ENCODE peak calls at places on chromosomes 12 and 14, in four cellular contexts. One of them, this sample, is unnamed.
A peak's percentile ranks its signal among the peaks of the same experiment; 100 is the strongest.

GRCh38 chr12:79451988-79452387 is 238.8 kb downstream of the PAWR start:
- DNase-seq in mucosa of descending colon: peak; percentile 24
- DNase-seq in cardiac fibroblast: peak; percentile 95
- DNase-seq in astrocyte of the spinal cord: peak; percentile 96
- DNase-seq in this sample: peak; percentile 49

GRCh38 chr14:58598028-58598850 is 39.5 kb upstream of the DACT1 start:
- DNase-seq in astrocyte of the spinal cord: no peak
- DNase-seq in cardiac fibroblast: no peak
- DNase-seq in mucosa of descending colon: no peak
- DNase-seq in this sample: no peak

GRCh38 chr14:101228949-101229541 is 325.5 kb upstream of the RTL1 start:
- DNase-seq in cardiac fibroblast: no peak
- DNase-seq in mucosa of descending colon: no peak
- DNase-seq in astrocyte of the spinal cord: no peak
- DNase-seq in this sample: no peak

GRCh38 chr14:54177861-54178591 is 218.8 kb upstream of the CDKN3 start:
- DNase-seq in mucosa of descending colon: peak; percentile 12
- DNase-seq in cardiac fibroblast: no peak
- DNase-seq in astrocyte of the spinal cord: peak; percentile 63
- DNase-seq in this sample: no peak

GRCh38 chr12:109125791-109126190 is 9.4 kb downstream of the ACACB start:
- DNase-seq in astrocyte of the spinal cord: no peak
- DNase-seq in mucosa of descending colon: peak; percentile 58
- DNase-seq in cardiac fibroblast: no peak
- DNase-seq in this sample: no peak

GRCh38 chr14:22531451-22532344 is 57.3 kb downstream of the DAD1 start:
- DNase-seq in mucosa of descending colon: no peak
- DNase-seq in astrocyte of the spinal cord: no peak
- DNase-seq in cardiac fibroblast: no peak
- DNase-seq in this sample: no peak

GRCh38 chr14:73125169-73125588 is 11.1 kb upstream of the PSEN1 start:
- DNase-seq in mucosa of descending colon: no peak
- DNase-seq in cardiac fibroblast: no peak
- DNase-seq in astrocyte of the spinal cord: peak; percentile 14
- DNase-seq in this sample: no peak

GRCh38 chr12:52091061-52091460 is 11.6 kb downstream of the SMIM41 start:
- DNase-seq in astrocyte of the spinal cord: no peak
- DNase-seq in mucosa of descending colon: no peak
- DNase-seq in cardiac fibroblast: no peak
- DNase-seq in this sample: no peak

GRCh38 chr14:68140111-68140741 is 320.6 kb downstream of the RAD51B start:
- DNase-seq in mucosa of descending colon: peak; percentile 62
- DNase-seq in cardiac fibroblast: peak; percentile 98
- DNase-seq in astrocyte of the spinal cord: peak; percentile 97
- DNase-seq in this sample: peak; percentile 94

GRCh38 chr12:47881826-47882427 is 22.9 kb downstream of the VDR start:
- DNase-seq in mucosa of descending colon: peak; percentile 21
- DNase-seq in cardiac fibroblast: peak; percentile 99
- DNase-seq in astrocyte of the spinal cord: peak; percentile 94
- DNase-seq in this sample: peak; percentile 97

GRCh38 chr12:22986997-22987396 is 362.0 kb downstream of the ETNK1 start:
- DNase-seq in astrocyte of the spinal cord: no peak
- DNase-seq in cardiac fibroblast: peak; percentile 18
- DNase-seq in mucosa of descending colon: no peak
- DNase-seq in this sample: no peak

GRCh38 chr12:31366104-31366621 is 40.2 kb upstream of the SINHCAF start:
- DNase-seq in mucosa of descending colon: no peak
- DNase-seq in cardiac fibroblast: no peak
- DNase-seq in astrocyte of the spinal cord: no peak
- DNase-seq in this sample: no peak

GRCh38 chr12:31370645-31371620 is 45.0 kb upstream of the SINHCAF start:
- DNase-seq in mucosa of descending colon: peak; percentile 79
- DNase-seq in cardiac fibroblast: peak; percentile 25
- DNase-seq in astrocyte of the spinal cord: no peak
- DNase-seq in this sample: no peak

GRCh38 chr12:31368666-31369361 is 42.9 kb upstream of the SINHCAF start:
- DNase-seq in mucosa of descending colon: peak; percentile 36
- DNase-seq in cardiac fibroblast: peak; percentile 5
- DNase-seq in astrocyte of the spinal cord: no peak
- DNase-seq in this sample: no peak

GRCh38 chr12:31369712-31370521 is 44.0 kb upstream of the SINHCAF start:
- DNase-seq in cardiac fibroblast: peak; percentile 63
- DNase-seq in astrocyte of the spinal cord: peak; percentile 50
- DNase-seq in mucosa of descending colon: peak; percentile 70
- DNase-seq in this sample: peak; percentile 5
- H3K4me3 ChIP-seq in cardiac fibroblast: peak overlapping the region; percentile 21
- H3K4me3 ChIP-seq in astrocyte of the spinal cord: no peak overlapping the region
- H3K4me3 ChIP-seq in mucosa of descending colon: no peak overlapping the region
- H3K4me3 ChIP-seq in this sample: peak overlapping the region; percentile 16

DNA sequence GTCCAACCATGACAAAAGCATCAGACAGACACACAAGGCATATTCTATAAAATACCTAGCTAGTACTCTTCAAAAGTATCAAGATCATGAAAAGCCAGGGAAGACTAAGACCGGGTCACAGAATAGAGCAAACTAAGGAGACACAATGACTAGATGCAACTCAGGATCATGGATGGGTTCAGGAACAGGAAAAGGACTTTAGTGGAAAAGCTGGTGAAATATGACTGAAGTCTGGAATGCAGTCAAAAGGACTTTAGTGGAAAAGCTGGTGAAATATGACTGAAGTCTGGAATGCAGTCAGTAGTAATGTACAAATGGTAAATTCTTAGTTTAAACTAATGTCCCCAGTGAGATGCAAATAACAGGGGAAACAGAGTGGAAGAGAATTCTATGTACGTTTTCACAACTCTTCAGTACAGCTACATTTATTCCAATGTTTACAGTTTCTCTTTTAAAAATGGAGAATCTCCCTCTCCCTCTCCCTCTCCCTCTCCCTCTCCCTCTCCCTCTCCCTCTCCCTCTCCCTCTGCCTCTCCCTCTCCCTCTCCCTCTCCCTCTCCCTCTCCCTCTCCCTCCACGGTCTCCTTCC is 49.1 kb downstream of the ITPR2 start:
- DNase-seq in cardiac fibroblast: no peak
- DNase-seq in mucosa of descending colon: no peak
- DNase-seq in astrocyte of the spinal cord: no peak
- DNase-seq in this sample: no peak
- TF ChIP-seq CTCF in cardiac fibroblast: no peak
- TF ChIP-seq CTCF in mucosa of descending colon: no peak
- TF ChIP-seq CTCF in astrocyte of the spinal cord: no peak
- TF ChIP-seq CTCF in this sample: no peak

GRCh38 chr14:47674148-47674545 is 1.3 kb downstream of the MDGA2 start:
- DNase-seq in mucosa of descending colon: no peak
- DNase-seq in astrocyte of the spinal cord: peak; percentile 10
- DNase-seq in cardiac fibroblast: peak; percentile 0
- DNase-seq in this sample: no peak
- H3K4me3 ChIP-seq in mucosa of descending colon: no peak overlapping the region
- H3K4me3 ChIP-seq in astrocyte of the spinal cord: peak overlapping the region; percentile 10
- H3K4me3 ChIP-seq in cardiac fibroblast: no peak overlapping the region
- H3K4me3 ChIP-seq in this sample: no peak overlapping the region

GRCh38 chr12:132730353-132730752 is 19.7 kb downstream of the PGAM5 start:
- DNase-seq in mucosa of descending colon: no peak
- DNase-seq in cardiac fibroblast: no peak
- DNase-seq in astrocyte of the spinal cord: no peak
- DNase-seq in this sample: no peak

GRCh38 chr12:132724506-132725220 is 14.0 kb downstream of the PGAM5 start:
- DNase-seq in mucosa of descending colon: no peak
- DNase-seq in astrocyte of the spinal cord: no peak
- DNase-seq in cardiac fibroblast: no peak
- DNase-seq in this sample: no peak

GRCh38 chr12:132726386-132726785 is 15.7 kb downstream of the PGAM5 start:
- DNase-seq in mucosa of descending colon: no peak
- DNase-seq in astrocyte of the spinal cord: no peak
- DNase-seq in cardiac fibroblast: no peak
- DNase-seq in this sample: no peak

GRCh38 chr12:132729541-132730320 is 19.1 kb downstream of the PGAM5 start:
- DNase-seq in mucosa of descending colon: no peak
- DNase-seq in cardiac fibroblast: peak; percentile 31
- DNase-seq in astrocyte of the spinal cord: no peak
- DNase-seq in this sample: no peak

DNA sequence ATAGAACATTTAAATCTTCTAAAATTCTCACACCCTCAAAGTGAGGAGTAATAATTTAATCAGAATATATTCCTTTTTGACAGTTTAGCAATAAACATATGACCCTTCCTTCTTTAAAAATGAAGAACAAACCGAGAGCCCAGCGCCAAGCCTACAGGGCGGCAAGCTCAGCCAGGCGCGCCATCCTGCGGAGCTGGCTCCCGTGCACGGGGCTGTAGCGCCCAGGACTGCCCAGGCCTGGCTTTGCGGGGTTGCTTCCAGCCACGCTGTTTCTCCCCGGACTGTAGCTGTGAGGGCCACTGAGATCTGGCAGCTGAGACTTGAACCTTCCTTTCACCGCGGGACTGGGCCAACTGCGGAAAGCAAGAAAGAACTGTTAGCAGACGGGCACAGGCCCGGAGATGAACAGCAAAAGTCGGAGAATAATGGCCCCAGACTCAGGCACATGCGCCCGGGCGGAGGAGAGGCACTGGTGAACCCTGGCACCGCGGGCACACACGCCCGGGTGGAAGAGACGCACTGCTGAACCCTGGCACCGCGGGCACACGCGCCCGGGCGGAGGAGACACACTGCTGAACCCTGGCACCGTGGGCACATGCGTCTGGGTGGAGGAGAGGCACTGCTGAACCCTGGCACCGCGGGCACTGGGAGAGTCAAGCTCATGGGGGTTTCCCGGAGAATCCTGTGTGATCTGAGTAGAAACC is 16.6 kb downstream of the PGAM5 start:
- DNase-seq in cardiac fibroblast: no peak
- DNase-seq in mucosa of descending colon: no peak
- DNase-seq in astrocyte of the spinal cord: no peak
- DNase-seq in this sample: no peak
- TF ChIP-seq CTCF in cardiac fibroblast: no peak
- TF ChIP-seq CTCF in mucosa of descending colon: no peak
- TF ChIP-seq CTCF in astrocyte of the spinal cord: no peak
- TF ChIP-seq CTCF in this sample: no peak

GRCh38 chr14:104389326-104390220 is 190.0 kb upstream of the C14orf180 start:
- DNase-seq in astrocyte of the spinal cord: no peak
- DNase-seq in cardiac fibroblast: no peak
- DNase-seq in mucosa of descending colon: no peak
- DNase-seq in this sample: no peak
- H3K4me3 ChIP-seq in astrocyte of the spinal cord: no peak overlapping the region
- H3K4me3 ChIP-seq in cardiac fibroblast: no peak overlapping the region
- H3K4me3 ChIP-seq in mucosa of descending colon: no peak overlapping the region
- H3K4me3 ChIP-seq in this sample: no peak overlapping the region

GRCh38 chr12:50916292-50916691 is 36.1 kb upstream of the HIGD1C start:
- DNase-seq in mucosa of descending colon: no peak
- DNase-seq in astrocyte of the spinal cord: no peak
- DNase-seq in cardiac fibroblast: peak; percentile 9
- DNase-seq in this sample: no peak

GRCh38 chr12:50913224-50913623 is 39.1 kb upstream of the HIGD1C start:
- DNase-seq in cardiac fibroblast: no peak
- DNase-seq in mucosa of descending colon: no peak
- DNase-seq in astrocyte of the spinal cord: no peak
- DNase-seq in this sample: no peak

GRCh38 chr12:50918584-50919316 is 33.6 kb upstream of the HIGD1C start:
- DNase-seq in astrocyte of the spinal cord: no peak
- DNase-seq in mucosa of descending colon: no peak
- DNase-seq in cardiac fibroblast: no peak
- DNase-seq in this sample: no peak

GRCh38 chr12:50914872-50915484 is 37.4 kb upstream of the HIGD1C start:
- DNase-seq in astrocyte of the spinal cord: no peak
- DNase-seq in cardiac fibroblast: no peak
- DNase-seq in mucosa of descending colon: no peak
- DNase-seq in this sample: no peak
- TF ChIP-seq CTCF in astrocyte of the spinal cord: no peak
- TF ChIP-seq CTCF in cardiac fibroblast: no peak
- TF ChIP-seq CTCF in mucosa of descending colon: no peak
- TF ChIP-seq CTCF in this sample: no peak

GRCh38 chr12:94969424-94969823 is 34.1 kb downstream of the NDUFA12 start:
- DNase-seq in mucosa of descending colon: no peak
- DNase-seq in cardiac fibroblast: no peak
- DNase-seq in astrocyte of the spinal cord: no peak
- DNase-seq in this sample: no peak
- H3K4me3 ChIP-seq in mucosa of descending colon: no peak overlapping the region
- H3K4me3 ChIP-seq in cardiac fibroblast: no peak overlapping the region
- H3K4me3 ChIP-seq in astrocyte of the spinal cord: no peak overlapping the region
- H3K4me3 ChIP-seq in this sample: no peak overlapping the region

GRCh38 chr14:72124171-72124570 is 191.9 kb downstream of the RGS6 start:
- DNase-seq in cardiac fibroblast: no peak
- DNase-seq in astrocyte of the spinal cord: no peak
- DNase-seq in mucosa of descending colon: no peak
- DNase-seq in this sample: no peak
- TF ChIP-seq CTCF in cardiac fibroblast: no peak
- TF ChIP-seq CTCF in astrocyte of the spinal cord: no peak
- TF ChIP-seq CTCF in mucosa of descending colon: no peak
- TF ChIP-seq CTCF in this sample: no peak